ENCODE peak calls at places on chromosome 12, in ten cellular contexts. G is heart right ventricle, A is spleen, H is aorta, F is IMR-90, L is body of pancreas, U is HCT116, M is mammary epithelial cell, N is heart left ventricle, E is GM23338. D is an unnamed sample.

GRCh38 chr12:27965411-27965810 is 7.1 kb downstream of the PTHLH start:
- DNase-seq in G (no peak), A (no peak), H (no peak), F (peak; percentile 63), L (no peak), U (no peak), M (no peak), N (no peak), E (no peak), D (no peak)

GRCh38 chr12:30622509-30622908 is 73.2 kb downstream of the IPO8 start:
- DNase-seq in G (no peak), A (no peak), H (no peak), F (peak; percentile 73), L (no peak), U (no peak), M (peak; percentile 66), N (no peak), E (no peak), D (no peak)

GRCh38 chr12:32885831-32886230 is 10.7 kb downstream of the PKP2 start:
- DNase-seq in G (no peak), A (no peak), H (no peak), F (no peak), L (no peak), U (no peak), M (no peak), N (no peak), E (no peak), D (no peak)

GRCh38 chr12:93676408-93677194 is 574 bp upstream of the CRADD start:
- DNase-seq in G (no peak), A (no peak), H (no peak), F (no peak), L (no peak), U (no peak), M (no peak), N (no peak), E (no peak), D (no peak)

GRCh38 chr12:71972441-71973074 is 33.9 kb downstream of the TPH2 start:
- DNase-seq in G (no peak), A (no peak), H (no peak), F (no peak), L (peak; percentile 13), U (no peak), M (no peak), N (no peak), E (peak; percentile 49), D (peak; percentile 74)

GRCh38 chr12:12559699-12560296 is 2.9 kb downstream of the DUSP16 start:
- DNase-seq in G (no peak), A (no peak), H (no peak), F (no peak), L (no peak), U (no peak), M (no peak), N (no peak), E (no peak), D (no peak)

GRCh38 chr12:105485926-105486325 is 155.4 kb downstream of the C12orf75 start:
- DNase-seq in G (no peak), A (no peak), H (no peak), F (peak; percentile 31), L (no peak), U (no peak), M (no peak), N (no peak), E (no peak), D (peak; percentile 45)

GRCh38 chr12:56721721-56722120 is 3.4 kb downstream of the NACA start:
- DNase-seq in G (no peak), A (no peak), H (no peak), F (no peak), L (no peak), U (no peak), M (no peak), N (no peak), E (no peak), D (no peak)

GRCh38 chr12:64670039-64670438 is 59.7 kb downstream of the RASSF3 start:
- DNase-seq in G (no peak), A (no peak), H (no peak), F (no peak), L (no peak), U (no peak), M (no peak), N (no peak), E (no peak), D (no peak)

GRCh38 chr12:75981773-75982564 is 49.6 kb downstream of the PHLDA1 start:
- DNase-seq in G (no peak), A (no peak), H (no peak), F (peak; percentile 75), L (peak; percentile 26), U (peak; percentile 42), M (no peak), N (peak; percentile 28), E (no peak), D (no peak)

GRCh38 chr12:41619705-41620104 is 431.6 kb downstream of the PDZRN4 start:
- DNase-seq in G (no peak), A (no peak), H (no peak), F (no peak), L (no peak), U (no peak), M (no peak), N (no peak), E (peak; percentile 17), D (no peak)

GRCh38 chr12:124804011-124804621 is 59.5 kb downstream of the SCARB1 start:
- DNase-seq in G (no peak), A (no peak), H (no peak), F (peak; percentile 13), L (peak; percentile 26), U (peak; percentile 57), M (no peak), N (no peak), E (peak; percentile 51), D (peak; percentile 84)

GRCh38 chr12:6765634-6766581 is at the start of gene PTMS:
- DNase-seq in G (peak; percentile 89), A (peak; percentile 84), H (peak; percentile 95), F (peak; percentile 92), L (peak; percentile 65), U (peak; percentile 83), M (peak; percentile 91), N (peak; percentile 87), E (peak; percentile 94), D (peak; percentile 98)

GRCh38 chr12:1328385-1328784 is 266.0 kb downstream of the FBXL14 start:
- DNase-seq in G (no peak), A (no peak), H (no peak), F (no peak), L (no peak), U (no peak), M (no peak), N (peak; percentile 71), E (no peak), D (no peak)

GRCh38 chr12:94147991-94148840 is at the start of gene PLXNC1:
- DNase-seq in G (peak; percentile 63), A (peak; percentile 96), H (peak; percentile 88), F (peak; percentile 31), L (peak; percentile 15), U (no peak), M (peak; percentile 24), N (peak; percentile 67), E (peak; percentile 75), D (peak; percentile 88)

GRCh38 chr12:58395470-58395869 is 454.1 kb downstream of the ATP23 start:
- DNase-seq in G (no peak), A (no peak), H (no peak), F (peak; percentile 65), L (no peak), U (peak; percentile 26), M (peak; percentile 54), N (no peak), E (no peak), D (no peak)

GRCh38 chr12:94768398-94769039 is 118.2 kb upstream of the TMCC3 start:
- DNase-seq in G (no peak), A (no peak), H (no peak), F (no peak), L (no peak), U (no peak), M (no peak), N (no peak), E (no peak), D (no peak)

GRCh38 chr12:1552171-1552570 is 42.2 kb downstream of the FBXL14 start:
- DNase-seq in G (no peak), A (no peak), H (no peak), F (no peak), L (no peak), U (no peak), M (peak; percentile 40), N (no peak), E (no peak), D (no peak)

DNA sequence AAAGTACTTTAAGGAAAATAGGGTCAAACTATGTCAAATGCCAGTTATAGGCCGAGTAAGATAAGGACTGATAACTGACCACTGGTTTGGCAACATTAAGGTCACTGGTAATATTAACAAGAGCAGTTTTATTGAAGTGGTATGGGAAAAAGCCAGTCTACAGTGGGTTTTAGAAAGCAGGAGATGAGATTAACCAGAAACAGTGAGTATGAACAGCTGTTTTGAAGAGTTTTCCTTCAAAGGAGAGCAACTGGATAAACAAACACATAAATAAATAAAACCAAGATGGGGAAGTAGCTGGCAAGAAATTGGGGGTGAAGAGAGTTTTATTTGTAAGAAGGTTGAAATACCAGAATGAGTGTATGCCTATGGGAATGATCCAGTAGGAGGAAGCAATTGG is 30.3 kb downstream of the KITLG start:
- DNase-seq in G (no peak), A (no peak), H (no peak), F (no peak), L (no peak), U (no peak), M (no peak), N (no peak), E (no peak), D (no peak)
- H3K4me1 ChIP-seq in G (peaks cover 79% of the 10 kb centered on the region), A (no peaks in the 10 kb centered on the region), H (no peaks in the 10 kb centered on the region), F (peaks cover 13% of the 10 kb centered on the region), L (peaks cover 39% of the 10 kb centered on the region), U (peaks cover 99% of the 10 kb centered on the region), M (peaks cover 43% of the 10 kb centered on the region), N (no peaks in the 10 kb centered on the region), E (peaks cover 13% of the 10 kb centered on the region), D (no peaks in the 10 kb centered on the region)

DNA sequence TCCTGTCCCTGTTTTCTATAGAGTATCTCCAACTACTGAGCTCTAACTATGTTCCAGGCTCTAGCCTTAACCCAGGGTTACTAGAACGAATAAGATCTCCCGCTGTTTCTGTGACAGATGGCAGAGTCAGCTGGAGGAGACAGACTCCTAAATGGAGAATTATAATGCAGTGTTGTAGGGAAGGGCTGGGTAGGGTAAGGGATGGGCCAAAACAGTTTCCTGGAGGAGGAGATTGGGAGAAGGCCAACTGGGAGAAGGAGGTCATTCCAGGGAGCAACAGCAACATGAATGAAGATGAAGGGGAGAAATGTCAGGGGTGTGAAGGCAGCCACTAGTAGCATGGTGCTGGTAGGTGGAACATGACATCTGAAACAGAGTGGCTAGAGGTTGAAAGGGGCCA is 73.4 kb upstream of the ANO4 start:
- DNase-seq in G (no peak), A (no peak), H (no peak), F (no peak), L (no peak), U (no peak), M (no peak), N (no peak), E (no peak), D (no peak)
- H3K4me1 ChIP-seq in G (peaks cover 7% of the 10 kb centered on the region), A (no peaks in the 10 kb centered on the region), H (no peaks in the 10 kb centered on the region), F (no peaks in the 10 kb centered on the region), L (peaks cover 4% of the 10 kb centered on the region), U (peaks cover 5% of the 10 kb centered on the region), M (peaks cover 6% of the 10 kb centered on the region), N (no peaks in the 10 kb centered on the region), E (peaks cover 34% of the 10 kb centered on the region), D (no peaks in the 10 kb centered on the region)

GRCh38 chr12:117699118-117699517 is 269.7 kb downstream of the KSR2 start:
- DNase-seq in G (no peak), A (no peak), H (no peak), F (no peak), L (no peak), U (no peak), M (no peak), N (no peak), E (no peak), D (no peak)
- H3K4me1 ChIP-seq in G (no peaks in the 10 kb centered on the region), A (no peaks in the 10 kb centered on the region), H (no peaks in the 10 kb centered on the region), F (no peaks in the 10 kb centered on the region), L (no peaks in the 10 kb centered on the region), U (peaks cover 18% of the 10 kb centered on the region), M (no peaks in the 10 kb centered on the region), N (no peaks in the 10 kb centered on the region), E (peaks cover 13% of the 10 kb centered on the region), D (no peaks in the 10 kb centered on the region)

GRCh38 chr12:89948266-89949175 is 239.9 kb upstream of the ATP2B1 start:
- DNase-seq in G (no peak), A (no peak), H (no peak), F (no peak), L (no peak), U (no peak), M (no peak), N (no peak), E (no peak), D (no peak)
- H3K4me1 ChIP-seq in G (peaks cover 32% of the 10 kb centered on the region), A (peaks cover 22% of the 10 kb centered on the region), H (peaks cover 1% of the 10 kb centered on the region), F (peaks cover 21% of the 10 kb centered on the region), L (peaks cover 18% of the 10 kb centered on the region), U (peaks cover 9% of the 10 kb centered on the region), M (peaks cover 46% of the 10 kb centered on the region), N (peaks cover 3% of the 10 kb centered on the region), E (peaks cover 24% of the 10 kb centered on the region), D (peaks cover 13% of the 10 kb centered on the region)